ENCODE peak calls at places on chromosomes 11 and 22, in nine cellular contexts. J is left ventricle myocardium inferior, T is sigmoid colon, G is adrenal gland, H is SK-N-SH, R is breast epithelium, V is A549, P is cardiac muscle cell, W is IMR-90. I is an unnamed sample.

GRCh38 chr22:50713571-50714056 is 24.4 kb upstream of the ACR start:
- DNase-seq in R (no peak), W (no peak), V (no peak), G (no peak), J (peak; percentile 15), T (peak; percentile 62), H (no peak), P (no peak), I (no peak)

GRCh38 chr11:9091044-9091936 is at the start of gene SCUBE2:
- DNase-seq in H (peak; percentile 86), W (no peak), J (no peak), P (peak; percentile 35), R (no peak), V (peak; percentile 25), G (no peak), T (no peak), I (no peak)

GRCh38 chr11:61551630-61552029 is 29.2 kb downstream of the SYT7 start:
- DNase-seq in V (peak; percentile 39), G (peak; percentile 89), W (peak; percentile 50), J (peak; percentile 83), R (no peak), P (no peak), T (no peak), H (peak; percentile 60), I (peak; percentile 79)

GRCh38 chr11:100576044-100577021 is 110.8 kb upstream of the ARHGAP42 start:
- DNase-seq in W (peak; percentile 73), G (no peak), J (no peak), V (peak; percentile 21), P (peak; percentile 68), T (no peak), H (peak; percentile 16), R (no peak), I (peak; percentile 22)

GRCh38 chr11:46597609-46598219 is 3.9 kb upstream of the AMBRA1 start:
- DNase-seq in R (no peak), V (no peak), G (no peak), T (no peak), W (peak; percentile 70), J (no peak), H (no peak), P (no peak), I (no peak)

GRCh38 chr11:76229690-76230240 is 23.5 kb upstream of the WNT11 start:
- DNase-seq in G (no peak), V (no peak), H (no peak), J (no peak), P (no peak), T (no peak), R (no peak), W (no peak), I (no peak)

GRCh38 chr11:18452927-18453326 is 2.7 kb upstream of the LDHAL6A start:
- DNase-seq in J (no peak), H (no peak), T (no peak), G (no peak), R (no peak), W (peak; percentile 41), V (no peak), P (no peak), I (no peak)

GRCh38 chr11:62124186-62125113 is 639 bp downstream of the INCENP start:
- DNase-seq in H (peak; percentile 69), T (peak; percentile 36), G (no peak), V (peak; percentile 25), P (peak; percentile 69), W (peak; percentile 52), R (no peak), J (peak; percentile 32), I (peak; percentile 28)

GRCh38 chr11:116112031-116112935 is 608.1 kb upstream of the CADM1 start:
- DNase-seq in V (no peak), P (no peak), H (no peak), J (no peak), W (no peak), G (peak; percentile 18), T (no peak), R (no peak), I (no peak)

GRCh38 chr11:128553662-128554392 is 33.5 kb downstream of the ETS1 start:
- DNase-seq in R (no peak), H (no peak), P (no peak), G (no peak), J (no peak), V (no peak), T (no peak), W (peak; percentile 32), I (no peak)

GRCh38 chr11:73028621-73029020 is 113.5 kb downstream of the FCHSD2 start:
- DNase-seq in V (no peak), R (no peak), J (no peak), G (no peak), P (no peak), T (no peak), W (no peak), H (no peak), I (no peak)

GRCh38 chr11:58919980-58920379 is 19.3 kb upstream of the GLYATL1 start:
- DNase-seq in G (no peak), R (no peak), V (no peak), W (no peak), J (no peak), H (no peak), T (no peak), P (no peak), I (no peak)

GRCh38 chr11:102420547-102420946 is 32.0 kb downstream of the TMEM123 start:
- DNase-seq in V (no peak), T (no peak), R (no peak), W (no peak), J (no peak), G (no peak), P (no peak), H (no peak), I (no peak)

GRCh38 chr11:121372028-121372427 is 79.5 kb downstream of the SC5D start:
- DNase-seq in T (no peak), G (no peak), R (no peak), J (no peak), P (no peak), W (no peak), H (no peak), V (no peak), I (no peak)

GRCh38 chr22:45441158-45441557 is 27.7 kb downstream of the RIBC2 start:
- DNase-seq in V (peak; percentile 46), P (peak; percentile 80), H (peak; percentile 70), R (no peak), J (peak; percentile 53), W (peak; percentile 68), G (peak; percentile 77), T (peak; percentile 84), I (peak; percentile 44)

GRCh38 chr11:9565822-9566560 is 7.5 kb upstream of the WEE1 start:
- DNase-seq in H (peak; percentile 16), J (no peak), T (peak; percentile 86), W (peak; percentile 100), G (peak; percentile 67), P (peak; percentile 35), V (peak; percentile 93), R (no peak), I (no peak)

GRCh38 chr11:120317689-120318195 is 7.4 kb upstream of the TLCD5 start:
- DNase-seq in W (no peak), G (peak; percentile 42), P (no peak), R (no peak), J (no peak), H (no peak), T (no peak), V (no peak), I (no peak)

GRCh38 chr11:5367461-5368074 is 16.0 kb upstream of the OR51M1 start:
- DNase-seq in P (no peak), J (no peak), T (no peak), V (no peak), H (no peak), W (peak; percentile 93), G (peak; percentile 51), R (no peak), I (peak; percentile 12)

GRCh38 chr11:127890026-127890611 is 697.2 kb downstream of the ETS1 start:
- DNase-seq in W (peak; percentile 17), R (no peak), V (no peak), J (no peak), T (no peak), H (no peak), P (no peak), G (no peak), I (no peak)

GRCh38 chr11:96015911-96016565 is 92.1 kb upstream of the MTMR2 start:
- DNase-seq in W (no peak), T (no peak), G (no peak), J (no peak), R (no peak), V (no peak), H (peak; percentile 46), P (no peak), I (no peak)

GRCh38 chr11:72642815-72643511 is 31.3 kb downstream of the PDE2A start:
- DNase-seq in V (peak; percentile 80), H (peak; percentile 92), G (peak; percentile 67), W (peak; percentile 11), R (no peak), T (peak; percentile 83), J (peak; percentile 64), P (peak; percentile 72), I (peak; percentile 38)

GRCh38 chr11:2825261-2825885 is 60.2 kb downstream of the CDKN1C start:
- DNase-seq in P (no peak), G (peak; percentile 84), J (peak; percentile 85), H (no peak), W (peak; percentile 74), R (peak; percentile 78), V (no peak), T (peak; percentile 97), I (peak; percentile 83)

DNA sequence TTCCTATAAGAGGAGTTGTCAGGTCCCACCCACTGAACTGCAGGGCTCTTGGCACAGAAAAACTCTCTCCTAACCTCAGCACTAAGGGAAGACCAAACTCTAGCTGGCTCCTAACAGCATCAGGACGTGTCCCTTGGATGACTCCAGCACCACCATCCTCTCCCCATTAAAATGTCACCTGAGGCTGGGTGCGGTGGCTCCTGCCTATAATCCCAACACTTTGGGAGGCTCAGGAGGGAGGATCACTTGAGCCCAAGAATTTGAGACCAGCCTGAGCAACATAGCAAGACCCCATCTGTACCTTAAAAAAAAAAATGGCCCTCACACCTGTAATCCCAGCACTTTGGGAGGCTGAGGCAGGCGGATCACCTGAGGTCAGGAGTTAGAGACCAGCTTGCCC is 39.7 kb downstream of the TST start:
- DNase-seq in R (no peak), V (no peak), T (no peak), H (no peak), W (no peak), G (no peak), J (no peak), P (no peak), I (no peak)
- H3K4me3 ChIP-seq in R (no peak overlapping the region), V (no peak overlapping the region), T (no peak overlapping the region), H (no peak overlapping the region), W (no peak overlapping the region), G (no peak overlapping the region), J (no peak overlapping the region), P (no peak overlapping the region), I (no peak overlapping the region)

GRCh38 chr11:63503492-63503891 is 2.4 kb upstream of the LGALS12 start:
- DNase-seq in T (no peak), P (no peak), G (no peak), R (no peak), W (no peak), H (no peak), V (no peak), J (no peak), I (peak; percentile 27)
- H3K4me1 ChIP-seq in T (no peaks in the 10 kb centered on the region), P (no peaks in the 10 kb centered on the region), G (peaks cover 7% of the 10 kb centered on the region), R (no peaks in the 10 kb centered on the region), W (no peaks in the 10 kb centered on the region), H (no peaks in the 10 kb centered on the region), V (peaks cover 5% of the 10 kb centered on the region), J (peaks cover 22% of the 10 kb centered on the region), I (peaks cover 11% of the 10 kb centered on the region)

GRCh38 chr22:17119481-17120202 is 1.5 kb downstream of the TMEM121B start:
- DNase-seq in R (no peak), J (peak; percentile 45), P (no peak), G (no peak), T (no peak), V (no peak), H (peak; percentile 50), W (no peak), I (peak; percentile 66)
- TF ChIP-seq CTCF in R (no peak), J (peak; percentile 64), P (peak; percentile 37), G (peak; percentile 33), T (no peak), V (peak; percentile 10), H (peak; percentile 32), W (no peak), I (peak; percentile 52)

GRCh38 chr22:20238567-20239062 is 29.5 kb downstream of the RTN4R start:
- DNase-seq in T (no peak), V (peak; percentile 74), H (peak; percentile 89), J (no peak), R (no peak), G (no peak), W (no peak), P (peak; percentile 67), I (peak; percentile 63)
- H3K4me3 ChIP-seq in T (no peak overlapping the region), V (no peak overlapping the region), H (no peak overlapping the region), J (peak overlapping the region; percentile 49), R (no peak overlapping the region), G (no peak overlapping the region), W (no peak overlapping the region), P (no peak overlapping the region), I (peak overlapping the region; percentile 30)

I was measured in heart right ventricle.